ENCODE peak calls at places on chromosomes 11 and 22, in six cellular contexts. Q is breast epithelium, I is tibial nerve, D is fibroblast of the aortic adventitia, O is uterus, V is HCT116. E is an unnamed sample.

GRCh38 chr11:93842461-93842860 is 8.0 kb downstream of the VSTM5 start:
- DNase-seq in Q (no peak), I (no peak), D (peak), O (no peak), V (peak), E (no peak)

GRCh38 chr11:105073486-105074200 is 28.5 kb upstream of the CARD16 start:
- DNase-seq in Q (no peak), I (no peak), D (no peak), O (no peak), V (no peak), E (no peak)

GRCh38 chr11:17498058-17498457 is 21.4 kb upstream of the ABCC8 start:
- DNase-seq in Q (no peak), I (no peak), D (no peak), O (no peak), V (peak), E (no peak)

GRCh38 chr11:74443071-74443864 is 24.1 kb downstream of the KCNE3 start:
- DNase-seq in Q (peak), I (no peak), D (peak), O (no peak), V (peak), E (peak)

GRCh38 chr11:34830648-34831047 is 85.5 kb downstream of the APIP start:
- DNase-seq in Q (no peak), I (no peak), D (peak), O (no peak), V (no peak), E (no peak)

GRCh38 chr11:102367364-102367763 is 20.4 kb downstream of the BIRC2 start:
- DNase-seq in Q (no peak), I (no peak), D (peak), O (no peak), V (no peak), E (no peak)

GRCh38 chr11:41917900-41918299 is 458.4 kb upstream of the LRRC4C start:
- DNase-seq in Q (no peak), I (no peak), D (no peak), O (no peak), V (no peak), E (no peak)

GRCh38 chr11:13462311-13462927 is 603 bp downstream of the BTBD10 start:
- DNase-seq in Q (peak), I (peak), D (peak), O (no peak), V (peak), E (no peak)

GRCh38 chr22:37610480-37611148 is 2.0 kb downstream of the GGA1 start:
- DNase-seq in Q (no peak), I (no peak), D (no peak), O (no peak), V (no peak), E (no peak)

GRCh38 chr11:69142894-69143293 is 12.8 kb upstream of the SMIM38 start:
- DNase-seq in Q (no peak), I (no peak), D (no peak), O (no peak), V (no peak), E (no peak)

GRCh38 chr11:18203723-18204122 is 31.1 kb downstream of the MRGPRX4 start:
- DNase-seq in Q (no peak), I (no peak), D (peak), O (no peak), V (peak), E (no peak)

GRCh38 chr11:124761301-124762021 is 629 bp downstream of the ESAM start:
- DNase-seq in Q (no peak), I (no peak), D (no peak), O (no peak), V (no peak), E (no peak)

GRCh38 chr11:115453158-115453557 is 51.1 kb downstream of the CADM1 start:
- DNase-seq in Q (no peak), I (no peak), D (no peak), O (no peak), V (no peak), E (no peak)

GRCh38 chr11:45168366-45169130 is 22.1 kb downstream of the PRDM11 start:
- DNase-seq in Q (no peak), I (no peak), D (no peak), O (no peak), V (no peak), E (no peak)

GRCh38 chr11:69382131-69383128 is 88.5 kb downstream of the MYEOV start:
- DNase-seq in Q (no peak), I (peak), D (peak), O (no peak), V (peak), E (no peak)

GRCh38 chr22:48605856-48606255 is 1221.8 kb downstream of the BRD1 start:
- DNase-seq in Q (no peak), I (no peak), D (no peak), O (no peak), V (no peak), E (no peak)

GRCh38 chr11:126231725-126232459 is 20.3 kb downstream of the FAM118B start:
- DNase-seq in Q (no peak), I (no peak), D (peak), O (no peak), V (no peak), E (peak)

GRCh38 chr11:62223095-62223494 is 14.6 kb downstream of the SCGB2A1 start:
- DNase-seq in Q (no peak), I (no peak), D (peak), O (no peak), V (no peak), E (no peak)

GRCh38 chr11:109940816-109941215 is 152.4 kb upstream of the ZC3H12C start:
- DNase-seq in Q (no peak), I (no peak), D (peak), O (no peak), V (peak), E (no peak)

GRCh38 chr11:34235189-34235588 is 122.6 kb downstream of the ABTB2 start:
- DNase-seq in Q (no peak), I (no peak), D (no peak), O (no peak), V (no peak), E (no peak)

GRCh38 chr11:65915821-65916251 is 3.0 kb downstream of the C11orf68 start:
- DNase-seq in Q (peak), I (peak), D (peak), O (peak), V (peak), E (no peak)

GRCh38 chr11:35487532-35488078 is 37.8 kb downstream of the PAMR1 start:
- DNase-seq in Q (no peak), I (peak), D (peak), O (peak), V (peak), E (no peak)

GRCh38 chr11:64742940-64743590 is 877 bp downstream of the RASGRP2 start:
- DNase-seq in Q (no peak), I (peak), D (no peak), O (peak), V (no peak), E (no peak)

GRCh38 chr11:27703453-27703852 is 3.2 kb upstream of the BDNF start:
- DNase-seq in Q (no peak), I (no peak), D (peak), O (no peak), V (no peak), E (no peak)

GRCh38 chr11:434496-434895 is 7.3 kb downstream of the ANO9 start:
- DNase-seq in Q (no peak), I (no peak), D (no peak), O (no peak), V (no peak), E (no peak)

GRCh38 chr22:30310881-30311771 is 15.6 kb downstream of the TBC1D10A start:
- DNase-seq in Q (peak), I (peak), D (peak), O (peak), V (no peak), E (peak)

GRCh38 chr11:43197357-43197756 is 114.4 kb upstream of the API5 start:
- DNase-seq in Q (no peak), I (no peak), D (no peak), O (no peak), V (no peak), E (peak)

GRCh38 chr11:68014157-68014965 is 4.2 kb downstream of the ALDH3B1 start:
- DNase-seq in Q (peak), I (peak), D (peak), O (peak), V (peak), E (no peak)

GRCh38 chr11:110818032-110818687 is 105.9 kb upstream of the ARHGAP20 start:
- DNase-seq in Q (no peak), I (no peak), D (peak), O (no peak), V (peak), E (no peak)

GRCh38 chr22:20268350-20269012 is 363 bp upstream of the RTN4R start:
- DNase-seq in Q (no peak), I (no peak), D (peak), O (peak), V (peak), E (no peak)

GRCh38 chr11:110505514-110506284 is 76.0 kb downstream of the FDX1 start:
- DNase-seq in Q (no peak), I (no peak), D (no peak), O (no peak), V (no peak), E (no peak)

GRCh38 chr11:61102667-61103491 is 590 bp downstream of the CD5 start:
- DNase-seq in Q (no peak), I (no peak), D (no peak), O (no peak), V (no peak), E (no peak)

GRCh38 chr22:36439481-36440271 is 41.8 kb downstream of the TXN2 start:
- DNase-seq in Q (no peak), I (no peak), D (peak), O (peak), V (no peak), E (no peak)

GRCh38 chr11:8956860-8957259 is 7.4 kb downstream of the TMEM9B start:
- DNase-seq in Q (no peak), I (no peak), D (no peak), O (no peak), V (no peak), E (no peak)

GRCh38 chr22:49853981-49854791 is 542 bp downstream of the ZBED4 start:
- DNase-seq in Q (peak), I (no peak), D (peak), O (peak), V (no peak), E (no peak)

GRCh38 chr11:16981651-16982194 is 32.5 kb downstream of the PLEKHA7 start:
- DNase-seq in Q (peak), I (peak), D (peak), O (no peak), V (peak), E (no peak)

GRCh38 chr11:120601566-120601965 is 90.0 kb downstream of the GRIK4 start:
- DNase-seq in Q (no peak), I (no peak), D (no peak), O (no peak), V (no peak), E (no peak)

GRCh38 chr11:2927493-2927800 is 1.8 kb downstream of the PHLDA2 start:
- DNase-seq in Q (no peak), I (no peak), D (no peak), O (no peak), V (no peak), E (no peak)

GRCh38 chr11:2928605-2929510 is at the start of gene PHLDA2:
- DNase-seq in Q (no peak), I (no peak), D (peak), O (no peak), V (peak), E (no peak)

GRCh38 chr11:2929511-2929879 is 275 bp upstream of the PHLDA2 start:
- DNase-seq in Q (peak), I (no peak), D (peak), O (no peak), V (peak), E (no peak)

GRCh38 chr11:2926611-2927492 is 2.4 kb downstream of the PHLDA2 start:
- DNase-seq in Q (no peak), I (no peak), D (no peak), O (no peak), V (no peak), E (no peak)

GRCh38 chr11:2927851-2928604 is 1.2 kb downstream of the PHLDA2 start:
- DNase-seq in Q (no peak), I (no peak), D (peak), O (no peak), V (no peak), E (no peak)
- H3K4me3 ChIP-seq in Q (peak), I (peak), D (peak), O (peak), V (peak), E (peak)

DNA sequence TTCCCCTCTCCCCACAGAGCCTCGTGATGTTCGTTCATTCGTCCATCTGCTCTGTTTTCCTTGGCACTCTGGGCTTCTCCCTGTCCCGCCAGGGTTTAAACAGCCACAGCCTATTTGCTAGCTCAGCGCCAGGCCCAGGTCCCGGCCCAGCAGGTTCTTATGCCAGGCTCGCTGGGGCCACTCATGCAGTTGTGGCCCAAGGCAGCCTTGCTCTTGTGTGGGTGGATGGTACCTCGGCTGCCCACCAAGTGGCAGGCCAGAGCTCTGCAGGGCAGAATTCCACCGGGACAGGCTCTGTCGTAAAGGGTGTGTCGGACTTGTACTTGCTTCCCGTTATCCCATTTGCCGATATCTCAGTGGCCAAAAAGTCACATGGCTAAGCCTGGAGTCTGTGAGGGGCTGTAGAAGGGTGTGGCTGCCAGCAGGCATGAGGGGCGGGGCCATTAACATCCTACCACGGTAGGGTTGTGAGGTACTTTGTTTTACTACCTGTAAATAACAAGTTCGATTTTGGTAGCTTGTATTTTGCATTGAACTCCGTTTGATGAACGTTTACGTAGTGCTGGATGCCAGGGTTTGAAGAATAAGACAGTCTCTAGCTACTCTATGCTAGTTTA is 7.9 kb downstream of the FAM118A start:
- DNase-seq in Q (peak), I (peak), D (peak), O (peak), V (no peak), E (peak)
- TF ChIP-seq CTCF in Q (peak), I (no peak), D (peak), O (no peak), V (no peak), E (peak)

GRCh38 chr11:134120921-134121526 is 52.2 kb downstream of the JAM3 start:
- DNase-seq in Q (peak), I (no peak), D (peak), O (peak), V (no peak), E (no peak)
- H3K4me3 ChIP-seq in Q (peak), I (peak), D (peak), O (no peak), V (no peak), E (no peak)

GRCh38 chr11:76551400-76551799 is 106.6 kb downstream of the EMSY start:
- DNase-seq in Q (no peak), I (no peak), D (peak), O (no peak), V (no peak), E (no peak)
- TF ChIP-seq CTCF in Q (peak), I (no peak), D (peak), O (no peak), V (peak), E (peak)

GRCh38 chr22:39311592-39312400 is 7.6 kb downstream of the RPL3 start:
- DNase-seq in Q (no peak), I (no peak), D (no peak), O (no peak), V (no peak), E (no peak)

GRCh38 chr22:39309881-39310714 is 9.3 kb downstream of the RPL3 start:
- DNase-seq in Q (peak), I (no peak), D (peak), O (no peak), V (no peak), E (no peak)

GRCh38 chr22:39308614-39309363 is 10.6 kb downstream of the RPL3 start:
- DNase-seq in Q (peak), I (peak), D (peak), O (peak), V (peak), E (no peak)

GRCh38 chr22:39306456-39307361 is 12.7 kb downstream of the RPL3 start:
- DNase-seq in Q (no peak), I (no peak), D (no peak), O (no peak), V (no peak), E (no peak)

GRCh38 chr22:39309364-39309861 is 10.0 kb downstream of the RPL3 start:
- DNase-seq in Q (peak), I (no peak), D (no peak), O (no peak), V (no peak), E (no peak)
- H3K4me3 ChIP-seq in Q (no peak), I (no peak), D (no peak), O (no peak), V (peak), E (no peak)

DNA sequence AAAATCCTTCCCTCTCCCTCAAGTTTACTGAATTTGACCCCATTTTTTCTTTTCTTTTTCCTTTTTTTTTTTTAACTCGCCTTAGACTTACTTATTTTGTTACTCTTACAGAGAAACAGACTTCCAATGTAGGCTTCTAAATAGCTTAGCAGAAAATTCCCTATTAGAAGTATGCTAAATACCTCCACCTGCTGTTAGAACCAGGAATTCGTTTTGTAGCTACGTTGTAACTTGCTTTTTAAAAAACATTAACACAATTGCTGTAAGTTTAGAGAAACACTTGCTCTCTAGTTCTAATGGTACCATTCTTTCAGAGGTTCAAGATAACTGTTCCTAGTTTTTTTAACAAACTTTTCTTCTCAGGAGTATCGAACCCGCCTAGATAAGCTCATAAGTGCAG is 324.2 kb downstream of the DCDC1 start:
- DNase-seq in Q (no peak), I (no peak), D (peak), O (no peak), V (peak), E (peak)
- TF ChIP-seq CTCF in Q (no peak), I (no peak), D (peak), O (no peak), V (peak), E (peak)

DNA sequence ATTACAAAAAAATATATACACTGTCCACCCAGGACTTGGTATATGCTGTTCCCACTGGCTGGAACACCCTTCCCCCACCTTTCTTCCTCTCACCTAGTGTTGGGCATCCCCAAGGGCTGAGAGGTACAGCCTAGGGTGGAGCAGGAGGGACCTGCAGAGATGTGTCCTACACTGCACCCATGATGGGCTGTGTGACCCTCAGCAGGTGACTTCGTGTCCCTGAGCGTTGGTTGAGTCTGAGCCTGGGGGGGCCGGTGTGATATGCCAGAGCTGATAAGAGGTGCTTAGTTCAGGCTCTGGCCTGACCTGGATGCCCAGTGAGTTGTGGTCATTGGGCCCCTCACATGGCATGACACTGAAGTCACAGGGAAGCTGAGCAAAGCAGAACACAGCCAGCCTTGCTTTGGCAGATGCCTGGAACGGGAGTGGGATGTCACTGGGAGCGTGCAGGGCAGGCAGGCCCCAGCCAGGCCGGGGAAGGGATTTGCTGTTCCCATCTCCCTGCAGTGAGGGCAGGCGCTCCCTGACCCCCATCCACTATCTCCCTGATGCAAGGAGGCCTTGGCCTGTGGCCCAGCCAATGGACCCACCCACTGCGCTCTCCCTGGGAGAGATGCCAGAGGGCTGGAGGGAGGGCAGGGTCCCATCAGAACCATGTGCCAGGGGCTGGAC is 139.1 kb downstream of the MN1 start:
- DNase-seq in Q (no peak), I (no peak), D (peak), O (peak), V (no peak), E (no peak)
- H3K4me3 ChIP-seq in Q (no peak), I (no peak), D (no peak), O (no peak), V (no peak), E (no peak)

DNA sequence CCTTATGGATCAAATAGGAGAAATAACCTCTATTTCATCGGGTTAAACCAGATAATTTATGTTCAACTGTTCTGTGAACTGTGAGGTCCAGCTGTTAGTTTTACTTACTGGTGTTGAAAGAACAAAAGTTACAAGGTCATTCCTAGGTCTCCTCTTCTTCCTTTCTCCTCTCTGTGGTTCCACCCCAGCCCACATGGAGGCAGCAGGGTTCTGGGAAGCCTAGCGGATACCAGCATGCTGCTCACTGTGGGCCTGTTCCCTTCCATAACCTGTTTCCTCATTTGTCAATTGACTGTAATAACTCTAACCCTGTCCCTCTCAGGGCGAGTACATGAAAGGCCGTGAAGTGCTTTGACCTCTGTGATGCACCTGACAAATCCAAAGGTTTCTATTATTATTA is 27.8 kb downstream of the RELT start:
- DNase-seq in Q (peak), I (peak), D (peak), O (peak), V (peak), E (peak)
- TF ChIP-seq CTCF in Q (peak), I (peak), D (peak), O (peak), V (peak), E (peak)

DNA sequence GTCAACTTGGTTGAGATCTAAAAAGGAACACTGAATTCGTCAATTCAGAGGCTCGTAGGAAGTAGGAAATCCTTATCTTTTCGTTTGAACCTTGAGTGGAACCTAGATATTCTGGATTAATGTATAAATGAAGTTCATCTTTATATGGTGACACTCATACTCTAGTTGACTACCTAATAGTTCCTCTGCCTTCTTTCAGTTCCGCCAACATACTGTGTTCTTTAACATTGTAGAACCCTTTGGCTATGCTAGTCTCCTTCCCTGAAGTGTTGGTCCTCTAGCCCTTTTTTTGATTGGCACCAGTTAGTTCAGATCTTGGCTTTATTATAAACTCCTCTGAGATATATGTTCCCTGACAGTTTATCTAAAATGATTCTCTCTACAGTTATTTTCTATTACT is 1.5 kb downstream of the ATM start:
- DNase-seq in Q (no peak), I (no peak), D (no peak), O (no peak), V (no peak), E (no peak)
- H3K4me3 ChIP-seq in Q (peak), I (peak), D (peak), O (no peak), V (peak), E (peak)